ENCODE peak calls at places on chromosomes 3 and 15, in seven cellular contexts. F is GM23338, N is cardiac fibroblast, A is HFF-Myc, E is sigmoid colon, Q is IMR-90, W is foreskin fibroblast. L is an unnamed sample.

GRCh38 chr15:31223478-31224350 is 102.9 kb upstream of the KLF13 start:
- DNase-seq in F (peak), N (no peak), A (no peak), E (no peak), Q (no peak), W (no peak), L (no peak)

GRCh38 chr3:46759239-46760152 is 41.8 kb upstream of the PRSS50 start:
- DNase-seq in F (peak), N (no peak), A (no peak), E (no peak), Q (no peak), W (no peak), L (no peak)

GRCh38 chr3:128619146-128619890 is 31.3 kb downstream of the RPN1 start:
- DNase-seq in F (no peak), N (peak), A (peak), E (no peak), Q (peak), W (peak), L (peak)

GRCh38 chr3:193665370-193665989 is 72.5 kb downstream of the OPA1 start:
- DNase-seq in F (peak), N (peak), A (peak), E (no peak), Q (peak), W (no peak), L (peak)

GRCh38 chr15:67720556-67721175 is 104.6 kb upstream of the SKOR1 start:
- DNase-seq in F (no peak), N (no peak), A (no peak), E (no peak), Q (no peak), W (no peak), L (no peak)

GRCh38 chr15:60134609-60135008 is 130.5 kb downstream of the FOXB1 start:
- DNase-seq in F (no peak), N (no peak), A (no peak), E (no peak), Q (no peak), W (no peak), L (no peak)

GRCh38 chr3:180707921-180708320 is 28.6 kb upstream of the CCDC39 start:
- DNase-seq in F (peak), N (no peak), A (no peak), E (no peak), Q (no peak), W (no peak), L (no peak)

GRCh38 chr3:38722760-38723568 is 73.5 kb upstream of the SCN5A start:
- DNase-seq in F (no peak), N (peak), A (no peak), E (no peak), Q (peak), W (peak), L (peak)

GRCh38 chr3:193301441-193301840 is 60.4 kb downstream of the PLAAT1 start:
- DNase-seq in F (no peak), N (peak), A (no peak), E (no peak), Q (no peak), W (no peak), L (peak)

GRCh38 chr3:27800261-27800660 is 78.1 kb upstream of the EOMES start:
- DNase-seq in F (no peak), N (no peak), A (no peak), E (no peak), Q (peak), W (no peak), L (peak)

GRCh38 chr15:99961011-99961441 is 227.8 kb upstream of the LYSMD4 start:
- DNase-seq in F (peak), N (peak), A (no peak), E (peak), Q (no peak), W (no peak), L (peak)

GRCh38 chr3:164794099-164794498 is 284.2 kb downstream of the SI start:
- DNase-seq in F (no peak), N (no peak), A (no peak), E (no peak), Q (no peak), W (no peak), L (no peak)

GRCh38 chr3:153050978-153051377 is 111.0 kb upstream of the RAP2B start:
- DNase-seq in F (no peak), N (no peak), A (no peak), E (no peak), Q (no peak), W (no peak), L (no peak)

GRCh38 chr3:124964432-124964831 is 29.9 kb upstream of the MUC13 start:
- DNase-seq in F (no peak), N (peak), A (no peak), E (no peak), Q (peak), W (peak), L (peak)

GRCh38 chr15:59294961-59295741 is 77.5 kb downstream of the MYO1E start:
- DNase-seq in F (no peak), N (peak), A (peak), E (no peak), Q (peak), W (peak), L (peak)

GRCh38 chr3:161796780-161797179 is 300.2 kb downstream of the OTOL1 start:
- DNase-seq in F (no peak), N (no peak), A (no peak), E (no peak), Q (no peak), W (no peak), L (no peak)

GRCh38 chr15:94610069-94610863 is 378.9 kb downstream of the MCTP2 start:
- DNase-seq in F (no peak), N (no peak), A (no peak), E (no peak), Q (no peak), W (no peak), L (no peak)

GRCh38 chr3:186506191-186506739 is 37.9 kb downstream of the CRYGS start:
- DNase-seq in F (no peak), N (no peak), A (no peak), E (no peak), Q (no peak), W (no peak), L (no peak)

GRCh38 chr3:189188466-189188865 is 16.7 kb downstream of the TPRG1 start:
- DNase-seq in F (no peak), N (no peak), A (no peak), E (no peak), Q (no peak), W (no peak), L (no peak)

GRCh38 chr3:10419637-10420232 is 85.7 kb downstream of the ATP2B2 start:
- DNase-seq in F (no peak), N (no peak), A (no peak), E (no peak), Q (peak), W (no peak), L (no peak)

GRCh38 chr15:51332211-51333147 is 5.9 kb downstream of the CYP19A1 start:
- DNase-seq in F (no peak), N (peak), A (no peak), E (no peak), Q (no peak), W (no peak), L (peak)

GRCh38 chr3:177852408-177852807 is 655.1 kb upstream of the TBL1XR1 start:
- DNase-seq in F (no peak), N (no peak), A (no peak), E (no peak), Q (peak), W (no peak), L (no peak)

GRCh38 chr15:66883322-66883911 is 181.4 kb downstream of the SMAD6 start:
- DNase-seq in F (peak), N (peak), A (peak), E (peak), Q (peak), W (peak), L (peak)

GRCh38 chr3:86815880-86816279 is 175.1 kb downstream of the VGLL3 start:
- DNase-seq in F (no peak), N (no peak), A (no peak), E (no peak), Q (no peak), W (no peak), L (no peak)

GRCh38 chr3:153855772-153856171 is 265.4 kb upstream of the ARHGEF26 start:
- DNase-seq in F (peak), N (no peak), A (no peak), E (no peak), Q (no peak), W (no peak), L (no peak)

GRCh38 chr3:188687389-188687788 is 484.4 kb upstream of the TPRG1 start:
- DNase-seq in F (peak), N (peak), A (no peak), E (no peak), Q (peak), W (peak), L (peak)

GRCh38 chr15:58348095-58348812 is 83.5 kb upstream of the LIPC start:
- DNase-seq in F (no peak), N (no peak), A (no peak), E (no peak), Q (no peak), W (no peak), L (no peak)

GRCh38 chr3:144677118-144677517 is 705.5 kb downstream of the DIPK2A start:
- DNase-seq in F (no peak), N (peak), A (no peak), E (no peak), Q (peak), W (peak), L (peak)

GRCh38 chr3:144546539-144546938 is 574.9 kb downstream of the DIPK2A start:
- DNase-seq in F (no peak), N (no peak), A (no peak), E (no peak), Q (no peak), W (no peak), L (no peak)

GRCh38 chr3:99191186-99191585 is 289.7 kb upstream of the DCBLD2 start:
- DNase-seq in F (no peak), N (no peak), A (no peak), E (no peak), Q (no peak), W (no peak), L (no peak)

GRCh38 chr3:122754867-122755835 is 38.5 kb downstream of the HSPBAP1 start:
- DNase-seq in F (peak), N (peak), A (no peak), E (no peak), Q (peak), W (peak), L (peak)

GRCh38 chr3:32374788-32375595 is 16.7 kb upstream of the CMTM7 start:
- DNase-seq in F (peak), N (peak), A (peak), E (peak), Q (peak), W (peak), L (peak)

GRCh38 chr15:76285241-76285825 is 25.9 kb downstream of the ETFA start:
- DNase-seq in F (peak), N (peak), A (no peak), E (no peak), Q (peak), W (peak), L (peak)

GRCh38 chr3:89314454-89314853 is 207.0 kb downstream of the EPHA3 start:
- DNase-seq in F (peak), N (peak), A (peak), E (no peak), Q (peak), W (peak), L (peak)

GRCh38 chr15:90552162-90552928 is 22.6 kb downstream of the CRTC3 start:
- DNase-seq in F (no peak), N (peak), A (peak), E (no peak), Q (peak), W (peak), L (peak)

GRCh38 chr3:126743781-126744180 is 39.7 kb downstream of the CHCHD6 start:
- DNase-seq in F (no peak), N (no peak), A (no peak), E (no peak), Q (no peak), W (no peak), L (no peak)

GRCh38 chr3:182622241-182622545 is 171.1 kb upstream of the ATP11B start:
- DNase-seq in F (no peak), N (no peak), A (no peak), E (no peak), Q (no peak), W (no peak), L (no peak)
- TF ChIP-seq CTCF in F (no peak), N (no peak), A (no peak), E (no peak), Q (no peak), W (no peak), L (no peak)

DNA sequence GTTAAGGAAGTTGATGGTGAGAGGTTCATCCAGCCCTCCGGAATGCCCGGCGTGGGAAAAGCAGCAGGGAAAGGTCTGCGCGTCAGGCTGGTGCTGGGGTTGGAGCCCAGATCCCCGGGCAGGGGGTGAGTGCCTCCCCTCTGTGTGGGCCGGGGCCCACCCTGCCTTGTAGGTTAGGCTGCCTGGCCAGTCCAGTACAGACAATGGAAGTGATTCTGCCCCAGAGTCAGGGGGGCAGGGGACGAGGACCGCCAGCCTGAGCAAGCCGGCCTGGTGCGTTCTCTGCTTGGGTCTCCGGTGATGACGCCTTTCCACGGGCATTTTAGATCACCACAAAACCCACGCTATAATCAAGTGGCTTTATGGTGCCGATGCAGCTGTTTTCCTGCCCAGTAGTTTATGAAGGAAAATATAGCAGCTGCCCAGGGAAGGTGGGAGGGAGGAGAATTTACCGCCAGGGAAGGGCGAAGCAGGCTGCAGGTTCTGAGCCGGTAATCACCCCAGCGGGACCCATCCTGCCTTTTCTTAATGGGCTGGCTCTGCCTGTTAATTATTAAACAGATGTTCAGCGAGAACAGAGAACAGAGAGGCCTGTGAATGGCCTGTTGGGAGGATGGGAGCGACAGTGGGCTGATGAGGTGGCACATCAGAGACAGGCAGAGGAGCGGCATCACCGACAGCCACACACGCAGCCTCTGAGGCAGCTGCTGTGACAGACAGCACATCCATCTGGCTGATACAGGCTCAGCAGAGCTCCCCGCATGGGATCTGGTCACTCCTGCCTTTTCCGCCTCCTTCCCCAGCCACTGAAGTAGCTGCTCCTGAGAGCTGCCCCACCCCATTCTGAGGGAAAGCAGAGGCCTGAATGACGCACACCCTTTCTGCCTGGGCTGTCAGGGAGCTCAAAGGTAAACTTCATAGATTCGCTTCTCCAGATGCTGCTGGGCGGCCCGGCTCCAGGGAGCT is 35.2 kb downstream of the BDH1 start:
- DNase-seq in F (peak), N (peak), A (no peak), E (no peak), Q (peak), W (peak), L (peak)
- H3K4me3 ChIP-seq in F (peak), N (no peak), A (no peak), E (no peak), Q (no peak), W (no peak), L (no peak)

DNA sequence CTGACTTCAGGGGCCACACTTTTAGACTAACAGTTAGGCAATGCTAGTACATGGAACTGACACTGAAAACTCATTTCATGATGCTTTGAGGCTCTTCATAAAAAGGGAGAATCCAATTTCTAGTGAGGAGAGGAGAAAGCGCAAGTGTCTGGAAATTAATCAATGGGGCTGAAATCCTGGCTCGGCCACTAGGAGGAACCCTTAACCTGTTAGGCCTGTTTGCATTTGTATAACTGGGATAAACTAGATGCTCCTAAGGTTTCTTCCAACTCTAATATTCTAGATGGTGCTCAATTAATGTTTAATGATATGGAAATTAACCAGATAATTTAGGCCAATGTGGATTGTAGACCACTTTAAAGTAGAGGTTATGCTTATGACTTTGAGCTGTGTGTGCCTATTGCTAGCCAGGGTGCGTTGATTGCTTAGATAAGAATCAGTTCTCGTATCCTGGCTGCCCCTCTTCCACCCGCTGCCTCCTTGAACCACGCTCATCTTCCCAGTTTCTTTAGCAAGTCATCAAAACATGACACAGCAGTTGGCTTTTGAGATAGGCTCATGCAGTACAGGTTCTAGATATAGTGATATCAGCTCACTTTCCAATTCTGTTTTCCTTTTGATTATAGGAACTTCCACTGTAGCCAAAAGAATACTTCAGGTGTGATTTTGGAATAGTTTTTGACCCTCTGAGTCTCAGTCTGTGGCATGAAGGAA is 16.8 kb upstream of the CRBN start:
- DNase-seq in F (peak), N (peak), A (no peak), E (no peak), Q (no peak), W (no peak), L (peak)
- TF ChIP-seq CTCF in F (peak), N (peak), A (peak), E (no peak), Q (peak), W (peak), L (peak)

GRCh38 chr3:132062535-132062934 is 27.7 kb upstream of the CPNE4 start:
- DNase-seq in F (no peak), N (no peak), A (no peak), E (no peak), Q (no peak), W (no peak), L (no peak)

DNA sequence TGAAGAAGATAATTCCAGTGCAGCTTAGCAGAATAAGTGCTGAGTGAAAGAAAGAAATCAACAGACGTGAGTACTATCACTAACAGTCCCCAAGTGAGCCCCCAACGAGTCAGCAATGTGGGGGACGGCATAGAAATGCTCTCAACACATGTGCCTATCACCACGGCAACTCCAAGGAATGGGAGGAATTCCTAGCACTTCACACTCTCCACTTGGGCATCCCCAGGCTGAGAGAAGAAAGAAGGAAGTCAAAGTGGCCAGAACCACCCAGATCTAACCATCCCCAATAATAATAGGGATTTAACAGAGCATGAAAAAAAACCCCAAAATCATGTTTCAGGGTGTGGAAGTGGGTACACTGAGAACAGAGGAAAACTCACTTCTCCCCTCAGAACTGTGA is 29.3 kb upstream of the CPNE4 start:
- DNase-seq in F (peak), N (no peak), A (no peak), E (no peak), Q (no peak), W (no peak), L (no peak)
- H3K4me3 ChIP-seq in F (no peak), N (no peak), A (no peak), E (no peak), Q (no peak), W (no peak), L (no peak)

GRCh38 chr3:33796137-33796536 is 2.3 kb upstream of the PDCD6IP start:
- DNase-seq in F (no peak), N (no peak), A (no peak), E (no peak), Q (no peak), W (no peak), L (no peak)

GRCh38 chr3:33799202-33799551 is 747 bp downstream of the PDCD6IP start:
- DNase-seq in F (no peak), N (no peak), A (no peak), E (no peak), Q (no peak), W (no peak), L (no peak)

GRCh38 chr3:33798113-33798417 is 365 bp upstream of the PDCD6IP start:
- DNase-seq in F (peak), N (no peak), A (no peak), E (no peak), Q (no peak), W (no peak), L (no peak)

GRCh38 chr3:33803252-33803651 is 4.8 kb downstream of the PDCD6IP start:
- DNase-seq in F (no peak), N (no peak), A (no peak), E (no peak), Q (no peak), W (no peak), L (no peak)

GRCh38 chr3:33798418-33799201 is at the start of gene PDCD6IP:
- DNase-seq in F (peak), N (peak), A (peak), E (peak), Q (peak), W (peak), L (peak)
- TF ChIP-seq CTCF in F (no peak), N (peak), A (no peak), E (no peak), Q (peak), W (no peak), L (no peak)

GRCh38 chr15:72319360-72319984 is 485 bp downstream of the CELF6 start:
- DNase-seq in F (peak), N (peak), A (no peak), E (peak), Q (peak), W (peak), L (peak)
- H3K4me3 ChIP-seq in F (no peak), N (peak), A (peak), E (peak), Q (peak), W (peak), L (no peak)

GRCh38 chr3:141330718-141331369 is 37.5 kb upstream of the ZBTB38 start:
- DNase-seq in F (no peak), N (peak), A (no peak), E (no peak), Q (peak), W (no peak), L (peak)
- TF ChIP-seq CTCF in F (no peak), N (no peak), A (no peak), E (no peak), Q (no peak), W (no peak), L (no peak)

DNA sequence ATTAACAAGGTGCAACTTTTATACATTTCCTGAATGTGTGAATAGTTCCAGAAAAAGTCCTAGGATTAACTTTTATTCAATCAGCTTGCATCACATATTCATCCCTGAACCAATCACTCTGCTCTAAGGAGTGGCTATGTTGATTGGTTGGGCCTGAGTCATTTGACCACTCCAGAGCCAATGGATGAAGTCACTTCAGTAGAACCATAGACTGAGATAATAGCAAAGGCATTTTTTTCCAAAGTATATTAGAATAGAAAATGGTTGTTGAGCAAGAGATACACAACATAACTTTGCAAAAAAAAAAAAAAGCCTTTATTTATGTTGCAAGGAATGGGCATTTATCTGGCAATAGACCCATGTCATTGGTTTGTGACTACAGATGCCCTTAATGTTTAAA is 55.5 kb upstream of the AGTR1 start:
- DNase-seq in F (no peak), N (peak), A (no peak), E (no peak), Q (peak), W (peak), L (peak)
- H3K4me3 ChIP-seq in F (no peak), N (no peak), A (no peak), E (no peak), Q (no peak), W (no peak), L (no peak)

L was measured in fibroblast of mammary gland.